ENCODE peak calls at places on chromosomes 3 and 15, in eight cellular contexts. X, K, G, B, C, U, D and J are unnamed samples.

GRCh38 chr3:174035317-174035886 is 637.9 kb downstream of the NLGN1 start:
- DNase-seq in K (peak; percentile 22), C (peak; percentile 65), B (no peak), X (no peak), U (no peak), D (no peak), G (no peak), J (peak; percentile 50)

GRCh38 chr3:15074500-15074899 is 9.4 kb upstream of the MRPS25 start:
- DNase-seq in X (no peak), D (no peak), U (no peak), K (no peak), B (no peak), G (no peak), C (no peak), J (no peak)

GRCh38 chr3:1183320-1184048 is 90.7 kb downstream of the CNTN6 start:
- DNase-seq in U (no peak), C (no peak), B (no peak), G (no peak), D (peak; percentile 56), X (no peak), K (no peak), J (no peak)

GRCh38 chr15:88401972-88402656 is 65.1 kb downstream of the MRPL46 start:
- DNase-seq in X (no peak), D (no peak), K (peak; percentile 75), C (no peak), U (no peak), B (no peak), G (no peak), J (no peak)

GRCh38 chr3:195704433-195704999 is 16.3 kb upstream of the MUC20 start:
- DNase-seq in U (no peak), G (no peak), C (no peak), D (no peak), K (no peak), B (no peak), X (no peak), J (no peak)

GRCh38 chr15:69469467-69470191 is 17.0 kb downstream of the RPLP1 start:
- DNase-seq in U (no peak), C (no peak), X (no peak), G (no peak), D (peak; percentile 18), B (no peak), K (no peak), J (no peak)

GRCh38 chr3:126835472-126836219 is 131.6 kb downstream of the CHCHD6 start:
- DNase-seq in K (peak; percentile 39), U (no peak), B (no peak), C (no peak), X (peak; percentile 55), G (no peak), D (peak; percentile 70), J (no peak)

GRCh38 chr15:39079296-39079834 is 501.5 kb upstream of the THBS1 start:
- DNase-seq in X (peak; percentile 88), D (peak; percentile 6), U (no peak), C (no peak), K (no peak), B (no peak), G (no peak), J (no peak)

GRCh38 chr3:188264231-188265213 is 110.6 kb downstream of the LPP start:
- DNase-seq in U (peak; percentile 35), C (no peak), B (no peak), X (no peak), D (peak; percentile 53), G (no peak), K (no peak), J (no peak)

GRCh38 chr3:121747976-121748375 is 1.6 kb downstream of the GOLGB1 start:
- DNase-seq in U (no peak), B (no peak), K (peak; percentile 23), X (no peak), D (no peak), G (no peak), C (no peak), J (no peak)

GRCh38 chr3:50592568-50592967 is 19.0 kb downstream of the CISH start:
- DNase-seq in U (no peak), G (no peak), D (no peak), B (no peak), X (no peak), C (no peak), K (no peak), J (no peak)

GRCh38 chr3:100492810-100493140 is 356 bp downstream of the TMEM45A start:
- DNase-seq in X (no peak), K (no peak), G (no peak), U (no peak), B (no peak), D (no peak), C (no peak), J (no peak)

GRCh38 chr3:127074900-127075360 is 92.0 kb downstream of the PLXNA1 start:
- DNase-seq in K (peak; percentile 95), U (no peak), X (peak; percentile 87), C (no peak), D (peak; percentile 86), B (peak; percentile 1), G (no peak), J (peak; percentile 23)

GRCh38 chr3:72848703-72849081 is 447 bp upstream of the SHQ1 start:
- DNase-seq in D (no peak), G (no peak), U (no peak), X (peak; percentile 47), B (no peak), C (peak; percentile 29), K (no peak), J (peak; percentile 47)

GRCh38 chr15:49383266-49383665 is 39.8 kb upstream of the FGF7 start:
- DNase-seq in G (no peak), U (peak; percentile 6), C (no peak), X (no peak), B (no peak), K (no peak), D (no peak), J (no peak)

GRCh38 chr15:96360581-96361308 is 30.2 kb downstream of the NR2F2 start:
- DNase-seq in X (no peak), G (no peak), B (no peak), U (no peak), C (no peak), K (peak; percentile 72), D (no peak), J (no peak)

GRCh38 chr3:71583569-71584215 is at the start of gene FOXP1:
- DNase-seq in B (peak; percentile 30), U (peak; percentile 94), K (peak; percentile 84), G (peak; percentile 65), D (peak; percentile 58), X (peak; percentile 78), C (peak; percentile 35), J (peak; percentile 79)

GRCh38 chr3:145182196-145182911 is 978.6 kb downstream of the PLOD2 start:
- DNase-seq in G (no peak), U (no peak), X (no peak), C (no peak), K (no peak), D (no peak), B (no peak), J (no peak)

GRCh38 chr3:57007513-57008415 is 52.7 kb upstream of the SPATA12 start:
- DNase-seq in X (peak; percentile 85), C (no peak), K (peak; percentile 71), U (no peak), G (no peak), D (peak; percentile 86), B (no peak), J (no peak)